ENCODE peak calls at places on chromosomes 11 and 22, in six cellular contexts. T is NCI-H1105 treated with DMSO at 0.1 percent for 48 hours; O is kidney tubule cell; Q is pancreas; C is stimulated activated CD8-positive, alpha-beta memory T cell treated with anti-CD3 and anti-CD28 coated beads, Interleukin-12 subunit alpha, Interleukin-12 subunit beta, amount 100 ng/mL, for 1 hour; Y is anterior cingulate cortex. N is an unnamed sample.

GRCh38 chr11:70153133-70153727 is 49.9 kb upstream of the FADD start:
- DNase-seq in Q (no peak), C (no peak), O (no peak), Y (no peak), T (no peak), N (peak; percentile 10)

GRCh38 chr22:42856179-42856864 is 751 bp downstream of the ARFGAP3 start:
- DNase-seq in C (peak; percentile 39), O (peak; percentile 39), Y (peak; percentile 32), Q (peak; percentile 76), T (peak; percentile 33), N (peak; percentile 63)

GRCh38 chr11:77190331-77191075 is 62.5 kb downstream of the MYO7A start:
- DNase-seq in O (no peak), Y (no peak), C (no peak), Q (no peak), T (no peak), N (no peak)

GRCh38 chr11:130476200-130476921 is 27.9 kb downstream of the ADAMTS15 start:
- DNase-seq in Y (no peak), O (peak; percentile 75), C (no peak), T (no peak), Q (no peak), N (no peak)

GRCh38 chr11:43833657-43834073 is 47.0 kb upstream of the ALKBH3 start:
- DNase-seq in C (no peak), Y (no peak), T (peak; percentile 55), O (no peak), Q (no peak), N (no peak)

GRCh38 chr11:3627291-3627690 is 14.5 kb downstream of the ART5 start:
- DNase-seq in O (peak; percentile 99), Q (no peak), Y (no peak), T (no peak), C (no peak), N (no peak)

GRCh38 chr22:40716116-40716515 is 36.8 kb downstream of the MCHR1 start:
- DNase-seq in C (no peak), T (no peak), Q (no peak), Y (no peak), O (no peak), N (no peak)

GRCh38 chr11:72430743-72431570 is 3.4 kb downstream of the CLPB start:
- DNase-seq in C (no peak), Q (no peak), Y (peak; percentile 41), O (peak; percentile 68), T (peak; percentile 54), N (no peak)

GRCh38 chr11:72014761-72015320 is 16.1 kb downstream of the IL18BP start:
- DNase-seq in C (no peak), Y (no peak), T (no peak), O (no peak), Q (no peak), N (no peak)

GRCh38 chr11:12403122-12403994 is 26.0 kb downstream of the PARVA start:
- DNase-seq in O (no peak), T (no peak), Q (no peak), Y (no peak), C (no peak), N (no peak)

GRCh38 chr11:126334665-126335462 is 20.6 kb upstream of the ST3GAL4 start:
- DNase-seq in Q (peak; percentile 15), O (peak; percentile 58), C (no peak), T (no peak), Y (no peak), N (no peak)

GRCh38 chr22:22906907-22907550 is 19.4 kb downstream of the IGLL5 start:
- DNase-seq in T (no peak), O (no peak), C (no peak), Y (no peak), Q (no peak), N (no peak)

GRCh38 chr11:73249304-73249703 is 22.8 kb upstream of the P2RY6 start:
- DNase-seq in O (peak; percentile 92), Y (no peak), C (no peak), Q (no peak), T (no peak), N (no peak)

N was measured in NK-92 treated with Interleukin-12 subunit alpha and Interleukin-12 subunit beta, amount 100 ng/mL, for 24 hours.